ENCODE peak calls at places on chromosome 6, in ten cellular contexts. G is BE2C; S is tibial artery; T is CD8-positive, alpha-beta T cell; F is breast epithelium; H is lung; Q is lower lobe of right lung; P is keratinocyte; K is H9; X is mammary epithelial cell. Y is an unnamed sample.

GRCh38 chr6:30981942-30982772 is 1.4 kb upstream of the MUC21 start:
- DNase-seq in G (no peak), S (no peak), T (no peak), F (peak; percentile 27), H (peak; percentile 63), Q (no peak), P (no peak), K (peak; percentile 85), X (peak; percentile 82), Y (no peak)

GRCh38 chr6:106473807-106474206 is 113.3 kb downstream of the CRYBG1 start:
- DNase-seq in G (no peak), S (no peak), T (no peak), F (no peak), H (no peak), Q (no peak), P (no peak), K (no peak), X (peak; percentile 77), Y (no peak)

GRCh38 chr6:137927777-137928218 is 60.7 kb downstream of the TNFAIP3 start:
- DNase-seq in G (no peak), S (no peak), T (peak; percentile 84), F (no peak), H (no peak), Q (no peak), P (no peak), K (no peak), X (peak; percentile 23), Y (peak; percentile 38)

GRCh38 chr6:135535989-135536414 is 38.5 kb upstream of the AHI1 start:
- DNase-seq in G (no peak), S (no peak), T (no peak), F (no peak), H (no peak), Q (no peak), P (peak; percentile 25), K (no peak), X (peak; percentile 67), Y (peak; percentile 42)

GRCh38 chr6:7343546-7344475 is 30.8 kb upstream of the SSR1 start:
- DNase-seq in G (no peak), S (no peak), T (no peak), F (no peak), H (no peak), Q (no peak), P (no peak), K (no peak), X (no peak), Y (no peak)

GRCh38 chr6:25960689-25961088 is 1.9 kb upstream of the TRIM38 start:
- DNase-seq in G (no peak), S (no peak), T (no peak), F (no peak), H (no peak), Q (no peak), P (no peak), K (no peak), X (no peak), Y (no peak)

GRCh38 chr6:48016027-48016755 is 94.8 kb downstream of the PTCHD4 start:
- DNase-seq in G (no peak), S (no peak), T (no peak), F (no peak), H (no peak), Q (no peak), P (no peak), K (no peak), X (no peak), Y (no peak)

GRCh38 chr6:131182991-131183425 is 47.7 kb downstream of the AKAP7 start:
- DNase-seq in G (no peak), S (no peak), T (peak; percentile 25), F (no peak), H (no peak), Q (no peak), P (no peak), K (peak; percentile 49), X (no peak), Y (no peak)

GRCh38 chr6:108944707-108945685 is 96.8 kb downstream of the ARMC2 start:
- DNase-seq in G (no peak), S (peak; percentile 77), T (no peak), F (no peak), H (no peak), Q (no peak), P (no peak), K (no peak), X (peak; percentile 75), Y (no peak)

GRCh38 chr6:108942556-108943492 is 94.6 kb downstream of the ARMC2 start:
- DNase-seq in G (peak; percentile 29), S (no peak), T (peak; percentile 71), F (no peak), H (no peak), Q (no peak), P (no peak), K (no peak), X (no peak), Y (no peak)

GRCh38 chr6:108945686-108946158 is 97.5 kb downstream of the ARMC2 start:
- DNase-seq in G (no peak), S (peak; percentile 94), T (no peak), F (no peak), H (no peak), Q (peak; percentile 53), P (no peak), K (peak; percentile 54), X (no peak), Y (no peak)

GRCh38 chr6:108941867-108942266 is 93.6 kb downstream of the ARMC2 start:
- DNase-seq in G (no peak), S (no peak), T (no peak), F (no peak), H (no peak), Q (no peak), P (no peak), K (no peak), X (no peak), Y (no peak)

GRCh38 chr6:108944058-108944457 is 95.8 kb downstream of the ARMC2 start:
- DNase-seq in G (no peak), S (no peak), T (no peak), F (no peak), H (no peak), Q (no peak), P (no peak), K (no peak), X (no peak), Y (no peak)
- TF ChIP-seq CTCF in G (no peak), S (no peak), T (no peak), F (no peak), H (no peak), Q (no peak), P (no peak), K (no peak), X (no peak), Y (no peak)

GRCh38 chr6:36130672-36131516 is 581 bp downstream of the MAPK13 start:
- DNase-seq in G (peak; percentile 51), S (no peak), T (peak; percentile 65), F (no peak), H (peak; percentile 64), Q (peak; percentile 80), P (no peak), K (peak; percentile 62), X (no peak), Y (peak; percentile 75)
- H3K4me1 ChIP-seq in G (peaks cover 28% of the 10 kb centered on the region), S (peaks cover 10% of the 10 kb centered on the region), T (peaks cover 56% of the 10 kb centered on the region), F (peaks cover 3% of the 10 kb centered on the region), H (peaks cover 33% of the 10 kb centered on the region), Q (peaks cover 56% of the 10 kb centered on the region), P (peaks cover 30% of the 10 kb centered on the region), K (peaks cover 5% of the 10 kb centered on the region), X (peaks cover 23% of the 10 kb centered on the region), Y (peaks cover 18% of the 10 kb centered on the region)

GRCh38 chr6:109095036-109095820 is at the start of gene CEP57L1:
- DNase-seq in G (peak; percentile 95), S (peak; percentile 98), T (peak; percentile 95), F (peak; percentile 93), H (peak; percentile 97), Q (peak; percentile 98), P (peak; percentile 82), K (peak; percentile 98), X (peak; percentile 96), Y (peak; percentile 98)
- TF ChIP-seq CTCF in G (no peak), S (no peak), T (no peak), F (peak; percentile 20), H (no peak), Q (no peak), P (no peak), K (peak; percentile 11), X (no peak), Y (peak; percentile 16)

GRCh38 chr6:168605964-168606363 is 165.0 kb downstream of the SMOC2 start:
- DNase-seq in G (no peak), S (peak; percentile 17), T (no peak), F (no peak), H (no peak), Q (no peak), P (no peak), K (no peak), X (no peak), Y (no peak)

GRCh38 chr6:168609026-168609685 is 168.2 kb downstream of the SMOC2 start:
- DNase-seq in G (no peak), S (no peak), T (no peak), F (no peak), H (no peak), Q (no peak), P (peak; percentile 32), K (no peak), X (no peak), Y (no peak)

GRCh38 chr6:168608113-168608400 is 167.1 kb downstream of the SMOC2 start:
- DNase-seq in G (no peak), S (no peak), T (no peak), F (no peak), H (no peak), Q (no peak), P (no peak), K (no peak), X (no peak), Y (no peak)

GRCh38 chr6:168607272-168608112 is 166.5 kb downstream of the SMOC2 start:
- DNase-seq in G (peak; percentile 35), S (no peak), T (no peak), F (no peak), H (peak; percentile 74), Q (peak; percentile 78), P (no peak), K (peak; percentile 55), X (no peak), Y (no peak)

DNA sequence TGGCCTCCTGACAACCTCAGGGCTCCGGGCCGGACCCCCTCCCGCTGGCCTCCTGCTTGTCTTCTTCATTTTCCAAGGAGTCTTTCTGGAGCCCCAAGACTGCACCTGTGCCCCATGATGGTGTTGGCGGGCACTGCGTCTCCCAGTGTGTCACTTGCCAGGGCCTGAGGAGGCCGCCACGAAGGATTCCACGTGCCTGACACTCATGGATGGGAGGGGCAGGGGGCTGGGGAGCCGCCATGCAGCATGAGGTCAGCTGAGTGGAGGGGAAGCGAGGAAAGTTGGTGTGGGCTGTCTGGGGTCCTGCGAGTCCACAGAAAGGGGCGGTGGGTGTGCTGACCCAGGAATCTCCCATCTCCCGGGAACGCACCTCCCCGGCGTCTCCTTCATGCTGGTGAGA is 165.7 kb downstream of the SMOC2 start:
- DNase-seq in G (no peak), S (no peak), T (no peak), F (no peak), H (no peak), Q (no peak), P (no peak), K (no peak), X (no peak), Y (no peak)
- H3K4me1 ChIP-seq in G (no peaks in the 10 kb centered on the region), S (no peaks in the 10 kb centered on the region), T (no peaks in the 10 kb centered on the region), F (no peaks in the 10 kb centered on the region), H (no peaks in the 10 kb centered on the region), Q (no peaks in the 10 kb centered on the region), P (peaks cover 25% of the 10 kb centered on the region), K (no peaks in the 10 kb centered on the region), X (no peaks in the 10 kb centered on the region), Y (no peaks in the 10 kb centered on the region)

GRCh38 chr6:126335210-126335609 is 4.7 kb upstream of the CENPW start:
- DNase-seq in G (no peak), S (no peak), T (no peak), F (no peak), H (no peak), Q (no peak), P (no peak), K (no peak), X (no peak), Y (no peak)
- TF ChIP-seq CTCF in G (peak; percentile 30), S (no peak), T (no peak), F (no peak), H (no peak), Q (no peak), P (no peak), K (peak; percentile 62), X (no peak), Y (no peak)

Y was measured in mucosa of descending colon.